ENCODE peak calls at places on chromosomes 5 and 9, in four cellular contexts. One of them, this sample, is unnamed.

GRCh38 chr5:119961993-119962392 is 332.6 kb downstream of the FAM170A start:
- DNase-seq in iPS-NIHi11: no peak
- DNase-seq in LoVo: no peak
- DNase-seq in PC-9: no peak
- DNase-seq in this sample: no peak

GRCh38 chr5:72378636-72379289 is 58.6 kb downstream of the PTCD2 start:
- DNase-seq in LoVo: peak
- DNase-seq in iPS-NIHi11: peak
- DNase-seq in PC-9: peak
- DNase-seq in this sample: peak

GRCh38 chr5:34410411-34411139 is 245.6 kb upstream of the RAI14 start:
- DNase-seq in iPS-NIHi11: peak
- DNase-seq in PC-9: no peak
- DNase-seq in LoVo: no peak
- DNase-seq in this sample: no peak

GRCh38 chr9:14731294-14731981 is 8.9 kb upstream of the CER1 start:
- DNase-seq in iPS-NIHi11: no peak
- DNase-seq in PC-9: no peak
- DNase-seq in LoVo: no peak
- DNase-seq in this sample: no peak

GRCh38 chr5:96516631-96517071 is 83.6 kb upstream of the PCSK1 start:
- DNase-seq in PC-9: no peak
- DNase-seq in LoVo: no peak
- DNase-seq in iPS-NIHi11: no peak
- DNase-seq in this sample: no peak

GRCh38 chr5:76337949-76338589 is 65.0 kb upstream of the IQGAP2 start:
- DNase-seq in iPS-NIHi11: peak
- DNase-seq in PC-9: peak
- DNase-seq in LoVo: peak
- DNase-seq in this sample: peak

GRCh38 chr5:72205431-72206009 is 98.2 kb downstream of the MAP1B start:
- DNase-seq in PC-9: no peak
- DNase-seq in LoVo: no peak
- DNase-seq in iPS-NIHi11: no peak
- DNase-seq in this sample: no peak

GRCh38 chr5:160008877-160009590 is at the start of gene TTC1:
- DNase-seq in PC-9: peak
- DNase-seq in iPS-NIHi11: peak
- DNase-seq in LoVo: peak
- DNase-seq in this sample: peak

GRCh38 chr5:139046551-139046950 is 151.6 kb downstream of the SIL1 start:
- DNase-seq in LoVo: no peak
- DNase-seq in iPS-NIHi11: no peak
- DNase-seq in PC-9: no peak
- DNase-seq in this sample: no peak

GRCh38 chr5:72244862-72245371 is 75.1 kb downstream of the MRPS27 start:
- DNase-seq in PC-9: no peak
- DNase-seq in iPS-NIHi11: peak
- DNase-seq in LoVo: peak
- DNase-seq in this sample: peak

GRCh38 chr9:6040077-6040476 is 24.7 kb upstream of the RANBP6 start:
- DNase-seq in iPS-NIHi11: no peak
- DNase-seq in LoVo: no peak
- DNase-seq in PC-9: no peak
- DNase-seq in this sample: no peak

GRCh38 chr5:14155075-14155474 is 11.9 kb downstream of the TRIO start:
- DNase-seq in LoVo: no peak
- DNase-seq in iPS-NIHi11: no peak
- DNase-seq in PC-9: peak
- DNase-seq in this sample: no peak

GRCh38 chr5:141192110-141192725 is at the start of gene PCDHB10:
- DNase-seq in iPS-NIHi11: peak
- DNase-seq in LoVo: peak
- DNase-seq in PC-9: no peak
- DNase-seq in this sample: peak

GRCh38 chr5:6729400-6730310 is 16.4 kb downstream of the TENT4A start:
- DNase-seq in PC-9: no peak
- DNase-seq in LoVo: no peak
- DNase-seq in iPS-NIHi11: no peak
- DNase-seq in this sample: no peak

GRCh38 chr9:107770716-107771115 is 281.1 kb upstream of the KLF4 start:
- DNase-seq in LoVo: no peak
- DNase-seq in iPS-NIHi11: no peak
- DNase-seq in PC-9: peak
- DNase-seq in this sample: no peak

GRCh38 chr9:111516061-111516465 is 8.9 kb upstream of the ZNF483 start:
- DNase-seq in iPS-NIHi11: no peak
- DNase-seq in LoVo: no peak
- DNase-seq in PC-9: peak
- DNase-seq in this sample: no peak

GRCh38 chr9:130718576-130718975 is 25.0 kb downstream of the EXOSC2 start:
- DNase-seq in LoVo: no peak
- DNase-seq in PC-9: no peak
- DNase-seq in iPS-NIHi11: no peak
- DNase-seq in this sample: no peak

GRCh38 chr9:27442464-27442863 is 81.6 kb upstream of the IFNK start:
- DNase-seq in iPS-NIHi11: no peak
- DNase-seq in PC-9: no peak
- DNase-seq in LoVo: no peak
- DNase-seq in this sample: no peak

GRCh38 chr5:138402640-138403039 is 36.2 kb upstream of the REEP2 start:
- DNase-seq in LoVo: no peak
- DNase-seq in iPS-NIHi11: no peak
- DNase-seq in PC-9: no peak
- DNase-seq in this sample: no peak

GRCh38 chr5:174229640-174230350 is 184.3 kb downstream of the NSG2 start:
- DNase-seq in iPS-NIHi11: no peak
- DNase-seq in LoVo: no peak
- DNase-seq in PC-9: no peak
- DNase-seq in this sample: no peak

GRCh38 chr9:82332774-82333152 is 344.2 kb downstream of the SPATA31D1 start:
- DNase-seq in LoVo: no peak
- DNase-seq in iPS-NIHi11: no peak
- DNase-seq in PC-9: no peak
- DNase-seq in this sample: no peak

GRCh38 chr5:9313751-9314150 is 232.1 kb downstream of the SEMA5A start:
- DNase-seq in LoVo: no peak
- DNase-seq in PC-9: no peak
- DNase-seq in iPS-NIHi11: no peak
- DNase-seq in this sample: no peak

GRCh38 chr5:128093368-128093767 is 9.8 kb downstream of the SLC12A2 start:
- DNase-seq in LoVo: no peak
- DNase-seq in PC-9: no peak
- DNase-seq in iPS-NIHi11: no peak
- DNase-seq in this sample: no peak

GRCh38 chr5:181167814-181168488 is 20.6 kb downstream of the OR2V2 start:
- DNase-seq in iPS-NIHi11: peak
- DNase-seq in LoVo: no peak
- DNase-seq in PC-9: no peak
- DNase-seq in this sample: peak

GRCh38 chr9:35604578-35605335 is at the start of gene TESK1:
- DNase-seq in PC-9: peak
- DNase-seq in iPS-NIHi11: peak
- DNase-seq in LoVo: peak
- DNase-seq in this sample: peak

GRCh38 chr5:170597109-170597741 is 93.4 kb downstream of the KCNIP1 start:
- DNase-seq in LoVo: peak
- DNase-seq in PC-9: peak
- DNase-seq in iPS-NIHi11: no peak
- DNase-seq in this sample: no peak

GRCh38 chr9:38406476-38407186 is 14.1 kb downstream of the ALDH1B1 start:
- DNase-seq in LoVo: no peak
- DNase-seq in iPS-NIHi11: no peak
- DNase-seq in PC-9: no peak
- DNase-seq in this sample: no peak

GRCh38 chr9:92716557-92716956 is 46.6 kb upstream of the IPPK start:
- DNase-seq in LoVo: peak
- DNase-seq in PC-9: no peak
- DNase-seq in iPS-NIHi11: peak
- DNase-seq in this sample: peak

GRCh38 chr5:116709082-116709481 is 134.5 kb upstream of the SEMA6A start:
- DNase-seq in iPS-NIHi11: no peak
- DNase-seq in LoVo: no peak
- DNase-seq in PC-9: no peak
- DNase-seq in this sample: no peak

GRCh38 chr5:64635056-64635686 is 55.1 kb upstream of the SHISAL2B start:
- DNase-seq in LoVo: peak
- DNase-seq in PC-9: no peak
- DNase-seq in iPS-NIHi11: peak
- DNase-seq in this sample: no peak

GRCh38 chr5:180069589-180070247 is 1.8 kb downstream of the RNF130 start:
- DNase-seq in PC-9: no peak
- DNase-seq in LoVo: no peak
- DNase-seq in iPS-NIHi11: no peak
- DNase-seq in this sample: no peak

GRCh38 chr9:19102181-19102630 is 498 bp downstream of the HAUS6 start:
- DNase-seq in iPS-NIHi11: peak
- DNase-seq in PC-9: no peak
- DNase-seq in LoVo: no peak
- DNase-seq in this sample: peak

GRCh38 chr9:111926421-111926875 is 29.8 kb downstream of the UGCG start:
- DNase-seq in iPS-NIHi11: no peak
- DNase-seq in LoVo: no peak
- DNase-seq in PC-9: no peak
- DNase-seq in this sample: no peak

GRCh38 chr5:14739538-14739937 is 75.0 kb downstream of the OTULIN start:
- DNase-seq in LoVo: no peak
- DNase-seq in PC-9: no peak
- DNase-seq in iPS-NIHi11: no peak
- DNase-seq in this sample: no peak

GRCh38 chr5:79561525-79561893 is 47.6 kb upstream of the HOMER1 start:
- DNase-seq in LoVo: no peak
- DNase-seq in iPS-NIHi11: no peak
- DNase-seq in PC-9: no peak
- DNase-seq in this sample: no peak